ENCODE peak calls at places on chromosomes 16 and 17, in eight cellular contexts. Q is mucosa of descending colon, I is NCI-H2081, G is adipocyte, U is kidney tubule cell, M is dermis microvascular lymphatic vessel endothelial cell, X is hepatic stellate cell, W is Calu3. C is an unnamed sample.

GRCh38 chr16:86977076-86977676 is 340.0 kb downstream of the C16orf95 start:
- DNase-seq in U (no peak), X (no peak), Q (no peak), I (no peak), G (no peak), W (no peak), M (no peak), C (no peak)

GRCh38 chr17:38701504-38702165 is 3.4 kb upstream of the MLLT6 start:
- DNase-seq in Q (peak), M (no peak), I (no peak), G (peak), U (peak), X (no peak), W (peak), C (peak)

GRCh38 chr17:8153957-8154607 is 1.9 kb upstream of the PER1 start:
- DNase-seq in U (peak), M (peak), I (no peak), W (peak), G (peak), Q (peak), X (peak), C (peak)

GRCh38 chr17:61502292-61502691 is 50.1 kb downstream of the TBX4 start:
- DNase-seq in W (no peak), I (no peak), X (no peak), M (no peak), Q (no peak), G (no peak), U (no peak), C (no peak)

GRCh38 chr16:51025588-51026290 is 125.3 kb downstream of the SALL1 start:
- DNase-seq in I (no peak), X (no peak), W (no peak), G (no peak), U (no peak), Q (no peak), M (no peak), C (no peak)

GRCh38 chr16:31674686-31675085 is 147.0 kb downstream of the AHSP start:
- DNase-seq in I (no peak), X (no peak), U (no peak), G (no peak), W (no peak), Q (no peak), M (no peak), C (no peak)

GRCh38 chr16:10741844-10742243 is 1.8 kb upstream of the NUBP1 start:
- DNase-seq in U (no peak), W (no peak), G (no peak), X (no peak), Q (no peak), I (no peak), M (no peak), C (no peak)

GRCh38 chr17:49482144-49482817 is 12.8 kb upstream of the NGFR start:
- DNase-seq in I (no peak), U (peak), W (no peak), X (peak), M (no peak), Q (no peak), G (no peak), C (no peak)

GRCh38 chr17:83154311-83155127 is 75.1 kb downstream of the METRNL start:
- DNase-seq in Q (no peak), U (no peak), M (no peak), X (no peak), W (no peak), G (no peak), I (no peak), C (no peak)

GRCh38 chr17:76659928-76660614 is 16.5 kb upstream of the ST6GALNAC1 start:
- DNase-seq in G (peak), I (peak), U (peak), Q (peak), X (no peak), M (no peak), W (peak), C (no peak)

GRCh38 chr17:55710829-55711496 is 11.7 kb downstream of the TMEM100 start:
- DNase-seq in U (no peak), G (no peak), X (no peak), I (no peak), M (peak), W (no peak), Q (no peak), C (no peak)

GRCh38 chr17:9020096-9020823 is 1.1 kb upstream of the NTN1 start:
- DNase-seq in I (no peak), Q (no peak), X (no peak), W (no peak), G (no peak), U (no peak), M (no peak), C (no peak)